ENCODE peak calls at places on chromosomes 12 and 14, in nine cellular contexts. T, M, Z, Y, U, D, Q, V and A are unnamed samples.

GRCh38 chr12:121454921-121455320 is 55.0 kb downstream of the RNF34 start:
- DNase-seq in V (no peak), D (no peak), Z (no peak), Y (no peak), T (no peak), M (no peak), U (no peak), Q (no peak), A (no peak)

GRCh38 chr12:98373982-98374381 is 141.4 kb upstream of the TMPO start:
- DNase-seq in M (no peak), U (no peak), Y (no peak), D (no peak), V (no peak), T (no peak), Z (no peak), Q (no peak), A (no peak)

GRCh38 chr14:103510311-103511021 is 12.2 kb downstream of the CKB start:
- DNase-seq in D (no peak), Z (no peak), T (peak; percentile 59), U (no peak), Y (no peak), Q (no peak), V (no peak), M (no peak), A (no peak)

GRCh38 chr14:95234426-95234825 is 77.1 kb upstream of the DICER1 start:
- DNase-seq in V (no peak), U (no peak), Q (no peak), Y (no peak), D (no peak), T (no peak), Z (no peak), M (no peak), A (no peak)

GRCh38 chr12:85273411-85274075 is 6.5 kb upstream of the ALX1 start:
- DNase-seq in Y (no peak), D (no peak), T (peak; percentile 55), M (no peak), U (no peak), Z (no peak), Q (peak; percentile 42), V (no peak), A (no peak)

GRCh38 chr12:67220065-67220464 is 49.1 kb upstream of the CAND1 start:
- DNase-seq in V (no peak), Q (no peak), M (no peak), D (no peak), Z (no peak), U (no peak), T (no peak), Y (no peak), A (no peak)

GRCh38 chr12:13167226-13167625 is 29.3 kb upstream of the EMP1 start:
- DNase-seq in Q (no peak), V (no peak), Z (no peak), M (no peak), D (no peak), U (no peak), T (no peak), Y (peak; percentile 20), A (no peak)

GRCh38 chr14:103293465-103293864 is 40.6 kb upstream of the EIF5 start:
- DNase-seq in Y (no peak), T (no peak), Q (no peak), Z (no peak), V (no peak), U (no peak), M (no peak), D (no peak), A (no peak)

GRCh38 chr12:48423200-48423599 is 49.2 kb upstream of the ANP32D start:
- DNase-seq in M (no peak), Z (no peak), U (no peak), Y (no peak), Q (no peak), D (no peak), T (no peak), V (no peak), A (no peak)

GRCh38 chr14:68888025-68888850 is 90.9 kb downstream of the ACTN1 start:
- DNase-seq in M (no peak), Z (no peak), D (no peak), U (no peak), V (no peak), Q (no peak), T (no peak), Y (no peak), A (no peak)

GRCh38 chr12:68673788-68674187 is 13.0 kb upstream of the NUP107 start:
- DNase-seq in Z (no peak), T (no peak), Y (no peak), V (no peak), Q (no peak), M (no peak), D (no peak), U (no peak), A (no peak)

GRCh38 chr14:52998376-52999010 is 47.6 kb upstream of the FERMT2 start:
- DNase-seq in V (peak; percentile 71), D (peak; percentile 95), M (no peak), Q (no peak), Z (no peak), Y (no peak), U (no peak), T (no peak), A (no peak)

GRCh38 chr12:31386364-31386777 is 60.4 kb upstream of the SINHCAF start:
- DNase-seq in Z (no peak), Y (no peak), Q (peak; percentile 12), U (no peak), V (no peak), T (no peak), D (no peak), M (no peak), A (no peak)

GRCh38 chr12:51972849-51973273 is 21.4 kb downstream of the ACVR1B start:
- DNase-seq in D (peak; percentile 72), Y (peak; percentile 68), U (no peak), Q (peak; percentile 49), V (peak; percentile 20), M (no peak), T (peak; percentile 87), Z (no peak), A (peak; percentile 18)

GRCh38 chr14:53227154-53227718 is 74.1 kb upstream of the DDHD1 start:
- DNase-seq in Y (no peak), M (no peak), Q (no peak), Z (no peak), V (no peak), U (no peak), T (no peak), D (no peak), A (no peak)

GRCh38 chr14:66383271-66383670 is 102.9 kb upstream of the CCDC196 start:
- DNase-seq in M (no peak), V (no peak), Z (no peak), Y (no peak), D (no peak), U (no peak), Q (no peak), T (no peak), A (no peak)

GRCh38 chr12:104520242-104520900 is 63.6 kb downstream of the CHST11 start:
- DNase-seq in Q (peak; percentile 77), U (no peak), V (no peak), Y (no peak), T (no peak), M (no peak), Z (peak; percentile 47), D (no peak), A (no peak)

GRCh38 chr12:11545438-11546330 is 103.8 kb upstream of the ETV6 start:
- DNase-seq in M (no peak), U (no peak), T (no peak), D (no peak), Z (no peak), Q (peak; percentile 14), Y (no peak), V (no peak), A (no peak)

GRCh38 chr14:81275995-81276698 is 55.4 kb upstream of the GTF2A1 start:
- DNase-seq in D (no peak), T (no peak), Q (no peak), M (no peak), Y (no peak), U (no peak), V (no peak), Z (no peak), A (no peak)